ENCODE peak calls at places on chromosomes 6 and 20, in nine cellular contexts. One of them, this sample, is unnamed. For H3K9me3, the result is how much of the 10 kb centered on the place peaks cover.

GRCh38 chr6:113776998-113777397 is 80.1 kb upstream of the MARCKS start:
- DNase-seq in upper lobe of right lung: no peak
- DNase-seq in fibroblast of lung: no peak
- DNase-seq in transverse colon: no peak
- DNase-seq in heart left ventricle: no peak
- DNase-seq in mucosa of descending colon: no peak
- DNase-seq in HCT116: no peak
- DNase-seq in prostate gland: no peak
- DNase-seq in lung: no peak
- DNase-seq in this sample: no peak

GRCh38 chr20:48098866-48099265 is 313.6 kb upstream of the SULF2 start:
- DNase-seq in upper lobe of right lung: peak
- DNase-seq in fibroblast of lung: no peak
- DNase-seq in transverse colon: no peak
- DNase-seq in heart left ventricle: no peak
- DNase-seq in mucosa of descending colon: no peak
- DNase-seq in HCT116: no peak
- DNase-seq in prostate gland: no peak
- DNase-seq in lung: no peak
- DNase-seq in this sample: no peak

GRCh38 chr20:31933698-31934097 is 18.1 kb downstream of the PDRG1 start:
- DNase-seq in upper lobe of right lung: no peak
- DNase-seq in fibroblast of lung: no peak
- DNase-seq in transverse colon: no peak
- DNase-seq in heart left ventricle: no peak
- DNase-seq in mucosa of descending colon: no peak
- DNase-seq in HCT116: no peak
- DNase-seq in prostate gland: no peak
- DNase-seq in lung: no peak
- DNase-seq in this sample: no peak

GRCh38 chr6:157522472-157522871 is 141.5 kb downstream of the ZDHHC14 start:
- DNase-seq in upper lobe of right lung: no peak
- DNase-seq in fibroblast of lung: no peak
- DNase-seq in transverse colon: no peak
- DNase-seq in heart left ventricle: no peak
- DNase-seq in mucosa of descending colon: no peak
- DNase-seq in HCT116: no peak
- DNase-seq in prostate gland: no peak
- DNase-seq in lung: no peak
- DNase-seq in this sample: no peak

GRCh38 chr6:53712078-53712477 is 46.5 kb upstream of the KLHL31 start:
- DNase-seq in upper lobe of right lung: no peak
- DNase-seq in fibroblast of lung: no peak
- DNase-seq in transverse colon: no peak
- DNase-seq in heart left ventricle: no peak
- DNase-seq in mucosa of descending colon: no peak
- DNase-seq in HCT116: no peak
- DNase-seq in prostate gland: no peak
- DNase-seq in lung: no peak
- DNase-seq in this sample: no peak

GRCh38 chr6:115004982-115005381 is 662.2 kb upstream of the HS3ST5 start:
- DNase-seq in upper lobe of right lung: no peak
- DNase-seq in fibroblast of lung: no peak
- DNase-seq in transverse colon: no peak
- DNase-seq in heart left ventricle: no peak
- DNase-seq in mucosa of descending colon: no peak
- DNase-seq in HCT116: no peak
- DNase-seq in prostate gland: no peak
- DNase-seq in lung: no peak
- DNase-seq in this sample: no peak

GRCh38 chr6:1081566-1081965 is 230.3 kb upstream of the FOXQ1 start:
- DNase-seq in upper lobe of right lung: no peak
- DNase-seq in fibroblast of lung: peak
- DNase-seq in transverse colon: no peak
- DNase-seq in heart left ventricle: no peak
- DNase-seq in mucosa of descending colon: no peak
- DNase-seq in HCT116: no peak
- DNase-seq in prostate gland: no peak
- DNase-seq in lung: no peak
- DNase-seq in this sample: no peak

GRCh38 chr6:99613705-99614429 is 7.2 kb downstream of the PRDM13 start:
- DNase-seq in upper lobe of right lung: no peak
- DNase-seq in fibroblast of lung: no peak
- DNase-seq in transverse colon: no peak
- DNase-seq in heart left ventricle: peak
- DNase-seq in mucosa of descending colon: no peak
- DNase-seq in HCT116: no peak
- DNase-seq in prostate gland: no peak
- DNase-seq in lung: no peak
- DNase-seq in this sample: peak

GRCh38 chr6:163802267-163802666 is 387.7 kb downstream of the QKI start:
- DNase-seq in upper lobe of right lung: no peak
- DNase-seq in fibroblast of lung: no peak
- DNase-seq in transverse colon: no peak
- DNase-seq in heart left ventricle: no peak
- DNase-seq in mucosa of descending colon: no peak
- DNase-seq in HCT116: no peak
- DNase-seq in prostate gland: no peak
- DNase-seq in lung: no peak
- DNase-seq in this sample: no peak

GRCh38 chr20:49179368-49180277 is 8.5 kb downstream of the STAU1 start:
- DNase-seq in upper lobe of right lung: no peak
- DNase-seq in fibroblast of lung: no peak
- DNase-seq in transverse colon: no peak
- DNase-seq in heart left ventricle: no peak
- DNase-seq in mucosa of descending colon: no peak
- DNase-seq in HCT116: no peak
- DNase-seq in prostate gland: no peak
- DNase-seq in lung: no peak
- DNase-seq in this sample: no peak

GRCh38 chr20:23225407-23226060 is 125.1 kb upstream of the NXT1 start:
- DNase-seq in upper lobe of right lung: no peak
- DNase-seq in fibroblast of lung: peak
- DNase-seq in transverse colon: peak
- DNase-seq in heart left ventricle: no peak
- DNase-seq in mucosa of descending colon: peak
- DNase-seq in HCT116: no peak
- DNase-seq in prostate gland: no peak
- DNase-seq in lung: peak
- DNase-seq in this sample: no peak

GRCh38 chr20:33733654-33734576 is 2.1 kb downstream of the ZNF341 start:
- DNase-seq in upper lobe of right lung: no peak
- DNase-seq in fibroblast of lung: peak
- DNase-seq in transverse colon: peak
- DNase-seq in heart left ventricle: no peak
- DNase-seq in mucosa of descending colon: peak
- DNase-seq in HCT116: no peak
- DNase-seq in prostate gland: no peak
- DNase-seq in lung: peak
- DNase-seq in this sample: no peak

GRCh38 chr6:97322226-97322625 is 39.2 kb upstream of the MMS22L start:
- DNase-seq in upper lobe of right lung: no peak
- DNase-seq in fibroblast of lung: no peak
- DNase-seq in transverse colon: no peak
- DNase-seq in heart left ventricle: no peak
- DNase-seq in mucosa of descending colon: no peak
- DNase-seq in HCT116: no peak
- DNase-seq in prostate gland: no peak
- DNase-seq in lung: no peak
- DNase-seq in this sample: no peak

GRCh38 chr6:108800510-108800909 is 47.7 kb upstream of the ARMC2 start:
- DNase-seq in upper lobe of right lung: no peak
- DNase-seq in fibroblast of lung: no peak
- DNase-seq in transverse colon: no peak
- DNase-seq in heart left ventricle: no peak
- DNase-seq in mucosa of descending colon: no peak
- DNase-seq in HCT116: no peak
- DNase-seq in prostate gland: no peak
- DNase-seq in lung: no peak
- DNase-seq in this sample: no peak

DNA sequence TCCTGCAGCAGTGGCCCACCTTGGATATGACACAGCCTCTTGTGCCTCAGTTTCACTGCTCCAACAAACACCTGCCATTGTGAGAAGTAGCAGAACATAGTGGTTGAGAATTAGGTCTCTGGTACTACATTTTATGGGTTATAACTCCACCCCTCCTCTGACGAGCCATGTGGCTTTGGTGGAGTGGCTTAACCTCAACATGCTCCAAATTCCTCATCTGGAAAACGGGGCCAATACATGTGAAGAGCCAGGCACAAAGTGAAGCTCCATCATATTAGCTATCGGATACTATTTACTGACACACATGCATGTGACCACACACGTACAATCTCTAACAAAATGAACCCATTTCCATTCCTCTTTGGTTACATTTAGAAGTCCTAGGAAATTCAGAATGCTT is 8.4 kb upstream of the KIZ start:
- DNase-seq in upper lobe of right lung: no peak
- DNase-seq in fibroblast of lung: no peak
- DNase-seq in transverse colon: no peak
- DNase-seq in heart left ventricle: no peak
- DNase-seq in mucosa of descending colon: no peak
- DNase-seq in HCT116: no peak
- DNase-seq in prostate gland: no peak
- DNase-seq in lung: no peak
- DNase-seq in this sample: no peak
- H3K9me3 ChIP-seq in upper lobe of right lung: under half
- H3K9me3 ChIP-seq in fibroblast of lung: under half
- H3K9me3 ChIP-seq in transverse colon: under half
- H3K9me3 ChIP-seq in heart left ventricle: under half
- H3K9me3 ChIP-seq in mucosa of descending colon: under half
- H3K9me3 ChIP-seq in HCT116: under half
- H3K9me3 ChIP-seq in prostate gland: under half
- H3K9me3 ChIP-seq in lung: under half
- H3K9me3 ChIP-seq in this sample: under half

DNA sequence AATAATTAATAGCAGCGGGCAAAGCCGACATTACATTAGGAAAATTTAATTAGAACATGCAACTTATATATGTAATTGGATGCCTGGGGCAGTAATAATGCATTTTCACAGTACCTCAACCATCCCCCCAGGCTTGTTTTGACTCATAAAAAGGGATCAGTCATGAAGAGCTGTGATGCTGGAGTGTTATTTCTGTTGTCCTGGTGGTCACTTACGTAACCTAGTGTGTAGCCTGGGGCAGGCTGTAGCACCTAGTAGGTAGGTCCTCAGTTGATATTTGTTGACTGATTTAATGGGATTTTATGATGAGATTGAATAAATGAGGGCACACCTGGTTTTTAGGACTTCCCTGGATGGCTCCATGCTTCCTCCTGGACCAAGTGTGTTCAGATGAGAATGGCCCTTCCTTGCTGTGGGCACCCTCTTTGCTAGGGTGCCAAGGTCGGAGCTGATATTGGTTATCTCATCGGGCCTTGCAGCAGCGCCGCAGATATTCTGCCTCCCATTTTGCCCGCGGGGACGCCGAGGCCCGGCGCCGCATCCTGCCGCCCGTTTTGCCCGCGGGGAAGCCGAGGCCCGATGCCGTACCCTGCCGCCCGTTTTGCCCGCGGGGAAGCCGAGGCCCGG is 128.8 kb downstream of the CDH26 start:
- DNase-seq in upper lobe of right lung: no peak
- DNase-seq in fibroblast of lung: no peak
- DNase-seq in transverse colon: no peak
- DNase-seq in heart left ventricle: no peak
- DNase-seq in mucosa of descending colon: no peak
- DNase-seq in HCT116: no peak
- DNase-seq in prostate gland: no peak
- DNase-seq in lung: no peak
- DNase-seq in this sample: no peak
- H3K4me3 ChIP-seq in upper lobe of right lung: peak
- H3K4me3 ChIP-seq in fibroblast of lung: no peak
- H3K4me3 ChIP-seq in transverse colon: no peak
- H3K4me3 ChIP-seq in heart left ventricle: peak
- H3K4me3 ChIP-seq in mucosa of descending colon: no peak
- H3K4me3 ChIP-seq in HCT116: no peak
- H3K4me3 ChIP-seq in prostate gland: peak
- H3K4me3 ChIP-seq in lung: no peak
- H3K4me3 ChIP-seq in this sample: no peak

GRCh38 chr20:328596-329324 is 3.4 kb downstream of the SOX12 start:
- DNase-seq in upper lobe of right lung: no peak
- DNase-seq in fibroblast of lung: no peak
- DNase-seq in transverse colon: no peak
- DNase-seq in heart left ventricle: no peak
- DNase-seq in mucosa of descending colon: no peak
- DNase-seq in HCT116: no peak
- DNase-seq in prostate gland: no peak
- DNase-seq in lung: no peak
- DNase-seq in this sample: no peak

GRCh38 chr20:329325-329695 is 4.0 kb downstream of the SOX12 start:
- DNase-seq in upper lobe of right lung: no peak
- DNase-seq in fibroblast of lung: no peak
- DNase-seq in transverse colon: no peak
- DNase-seq in heart left ventricle: no peak
- DNase-seq in mucosa of descending colon: no peak
- DNase-seq in HCT116: no peak
- DNase-seq in prostate gland: no peak
- DNase-seq in lung: no peak
- DNase-seq in this sample: no peak

GRCh38 chr20:327946-328563 is 2.7 kb downstream of the SOX12 start:
- DNase-seq in upper lobe of right lung: no peak
- DNase-seq in fibroblast of lung: peak
- DNase-seq in transverse colon: no peak
- DNase-seq in heart left ventricle: no peak
- DNase-seq in mucosa of descending colon: no peak
- DNase-seq in HCT116: no peak
- DNase-seq in prostate gland: no peak
- DNase-seq in lung: no peak
- DNase-seq in this sample: no peak

GRCh38 chr20:329851-330232 is 4.5 kb downstream of the SOX12 start:
- DNase-seq in upper lobe of right lung: no peak
- DNase-seq in fibroblast of lung: no peak
- DNase-seq in transverse colon: peak
- DNase-seq in heart left ventricle: no peak
- DNase-seq in mucosa of descending colon: peak
- DNase-seq in HCT116: no peak
- DNase-seq in prostate gland: no peak
- DNase-seq in lung: no peak
- DNase-seq in this sample: no peak

GRCh38 chr20:330233-331149 is 5.1 kb downstream of the SOX12 start:
- DNase-seq in upper lobe of right lung: no peak
- DNase-seq in fibroblast of lung: peak
- DNase-seq in transverse colon: no peak
- DNase-seq in heart left ventricle: no peak
- DNase-seq in mucosa of descending colon: peak
- DNase-seq in HCT116: no peak
- DNase-seq in prostate gland: peak
- DNase-seq in lung: peak
- DNase-seq in this sample: no peak
- TF ChIP-seq CTCF in upper lobe of right lung: peak
- TF ChIP-seq CTCF in fibroblast of lung: peak
- TF ChIP-seq CTCF in transverse colon: peak
- TF ChIP-seq CTCF in heart left ventricle: peak
- TF ChIP-seq CTCF in mucosa of descending colon: peak
- TF ChIP-seq CTCF in HCT116: peak
- TF ChIP-seq CTCF in prostate gland: peak
- TF ChIP-seq CTCF in lung: peak
- TF ChIP-seq CTCF in this sample: peak

DNA sequence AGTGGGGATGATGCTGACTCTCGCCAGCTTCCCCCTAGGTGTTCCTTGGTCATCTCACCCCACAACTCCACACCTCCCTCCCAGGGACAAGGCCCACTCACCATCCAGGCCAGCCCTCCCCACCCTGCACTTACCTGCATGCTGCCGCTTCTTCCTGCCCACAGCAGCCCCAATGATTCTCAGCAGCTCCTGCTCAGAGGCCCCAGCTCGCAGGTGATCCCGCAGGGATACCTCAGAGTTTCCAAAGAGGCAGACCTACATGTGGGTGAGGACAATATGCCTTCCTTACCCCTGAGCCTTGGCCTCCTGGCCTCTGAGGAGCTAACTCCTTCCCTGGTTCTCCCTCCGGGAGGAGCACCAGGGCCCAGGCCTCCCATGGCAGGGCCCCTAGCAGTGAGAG is 24.6 kb downstream of the MOCS1 start:
- DNase-seq in upper lobe of right lung: peak
- DNase-seq in fibroblast of lung: no peak
- DNase-seq in transverse colon: no peak
- DNase-seq in heart left ventricle: no peak
- DNase-seq in mucosa of descending colon: no peak
- DNase-seq in HCT116: no peak
- DNase-seq in prostate gland: no peak
- DNase-seq in lung: no peak
- DNase-seq in this sample: no peak
- H3K9me3 ChIP-seq in upper lobe of right lung: under half
- H3K9me3 ChIP-seq in fibroblast of lung: under half
- H3K9me3 ChIP-seq in transverse colon: under half
- H3K9me3 ChIP-seq in heart left ventricle: under half
- H3K9me3 ChIP-seq in mucosa of descending colon: under half
- H3K9me3 ChIP-seq in HCT116: under half
- H3K9me3 ChIP-seq in prostate gland: under half
- H3K9me3 ChIP-seq in lung: under half
- H3K9me3 ChIP-seq in this sample: under half

This sample was measured in kidney.